ENCODE peak calls at places on chromosomes 4 and X, in five cellular contexts. A is endothelial cell; P is GM18507; E is SW480; M is stimulated activated CD8-positive, alpha-beta memory T cell treated with anti-CD3 and anti-CD28 coated beads, Interleukin-7, amount 100 ng/mL, for 1 hour. Z is an unnamed sample.

GRCh38 chr4:70666369-70666768 is at the start of gene JCHAIN:
- DNase-seq in A (no peak), P (no peak), E (no peak), M (no peak), Z (no peak)

GRCh38 chr4:54588404-54588803 is 69.4 kb upstream of the KIT start:
- DNase-seq in A (no peak), P (no peak), E (no peak), M (no peak), Z (no peak)

GRCh38 chr4:97367878-97368277 is 775.4 kb downstream of the STPG2 start:
- DNase-seq in A (no peak), P (no peak), E (no peak), M (no peak), Z (no peak)

GRCh38 chrX:134948333-134949241 is 42.2 kb upstream of the SMIM10 start:
- DNase-seq in A (no peak), P (no peak), E (peak; percentile 74), M (no peak), Z (no peak)

GRCh38 chrX:78595901-78596502 is 63.1 kb downstream of the RTL3 start:
- DNase-seq in A (peak; percentile 4), P (no peak), E (no peak), M (no peak), Z (peak; percentile 13)

GRCh38 chrX:7077910-7078245 is 69.6 kb upstream of the STS start:
- DNase-seq in A (no peak), P (no peak), E (no peak), M (no peak), Z (no peak)

GRCh38 chr4:118280501-118281218 is 72.1 kb downstream of the PRSS12 start:
- DNase-seq in A (peak; percentile 53), P (no peak), E (peak; percentile 74), M (no peak), Z (peak; percentile 40)

GRCh38 chrX:150504399-150505186 is 63.8 kb upstream of the MTM1 start:
- DNase-seq in A (no peak), P (no peak), E (no peak), M (no peak), Z (no peak)

GRCh38 chrX:145393702-145394235 is 146.5 kb downstream of the SPANXN1 start:
- DNase-seq in A (no peak), P (no peak), E (no peak), M (no peak), Z (no peak)

GRCh38 chrX:133969191-133969590 is 16.2 kb downstream of the GPC3 start:
- DNase-seq in A (no peak), P (no peak), E (no peak), M (no peak), Z (no peak)

GRCh38 chr4:147546341-147546740 is 65.4 kb downstream of the EDNRA start:
- DNase-seq in A (no peak), P (no peak), E (no peak), M (no peak), Z (no peak)

GRCh38 chr4:39466747-39467146 is 7.9 kb downstream of the LIAS start:
- DNase-seq in A (no peak), P (no peak), E (no peak), M (no peak), Z (no peak)

GRCh38 chr4:36011381-36011780 is 232.9 kb downstream of the ARAP2 start:
- DNase-seq in A (no peak), P (no peak), E (no peak), M (no peak), Z (no peak)

GRCh38 chr4:124060261-124060918 is 652.1 kb downstream of the ANKRD50 start:
- DNase-seq in A (no peak), P (no peak), E (peak; percentile 65), M (no peak), Z (no peak)

GRCh38 chr4:36854554-36854953 is 390.0 kb upstream of the NWD2 start:
- DNase-seq in A (no peak), P (no peak), E (no peak), M (no peak), Z (no peak)

GRCh38 chrX:50609796-50610195 is 139.2 kb upstream of the DGKK start:
- DNase-seq in A (no peak), P (no peak), E (no peak), M (no peak), Z (no peak)

GRCh38 chrX:69987691-69988090 is 62.0 kb downstream of the AWAT2 start:
- DNase-seq in A (no peak), P (no peak), E (no peak), M (no peak), Z (no peak)

GRCh38 chr4:177339794-177340374 is 30.2 kb downstream of the NEIL3 start:
- DNase-seq in A (no peak), P (peak; percentile 4), E (peak; percentile 43), M (no peak), Z (no peak)

GRCh38 chr4:98540803-98541202 is 117.6 kb downstream of the TSPAN5 start:
- DNase-seq in A (no peak), P (no peak), E (no peak), M (no peak), Z (no peak)

GRCh38 chr4:17324431-17324830 is 187.5 kb downstream of the QDPR start:
- DNase-seq in A (peak; percentile 50), P (no peak), E (peak; percentile 26), M (no peak), Z (peak; percentile 42)

GRCh38 chrX:10158279-10158939 is 1.6 kb downstream of the CLCN4 start:
- DNase-seq in A (peak; percentile 28), P (no peak), E (no peak), M (no peak), Z (no peak)

GRCh38 chr4:121648518-121648917 is 48.3 kb downstream of the ANXA5 start:
- DNase-seq in A (no peak), P (no peak), E (no peak), M (no peak), Z (no peak)

GRCh38 chr4:73021634-73022033 is 47.9 kb downstream of the COX18 start:
- DNase-seq in A (no peak), P (peak; percentile 9), E (peak; percentile 57), M (no peak), Z (peak; percentile 25)

GRCh38 chr4:156971623-156972369 is at the start of gene PDGFC:
- DNase-seq in A (peak; percentile 85), P (no peak), E (peak; percentile 8), M (no peak), Z (no peak)

Z was measured in NT2/D1.